ENCODE peak calls at places on chromosomes 7 and 10, in five cellular contexts. M, B, A, R and H are unnamed samples.

GRCh38 chr7:28904539-28905143 is 53.5 kb downstream of the TRIL start:
- DNase-seq in B (no peak), R (no peak), M (no peak), A (no peak), H (no peak)

GRCh38 chr7:5690931-5691461 is 90.5 kb downstream of the RNF216 start:
- DNase-seq in B (no peak), M (no peak), A (no peak), R (no peak), H (no peak)

GRCh38 chr7:143052041-143052440 is at the start of gene OR6V1:
- DNase-seq in M (no peak), R (no peak), B (no peak), A (no peak), H (no peak)

GRCh38 chr7:1883834-1884582 is 213.9 kb downstream of the ELFN1 start:
- DNase-seq in B (no peak), A (no peak), R (no peak), M (no peak), H (no peak)

GRCh38 chr7:6705959-6706665 is 635 bp downstream of the ZNF12 start:
- DNase-seq in A (peak; percentile 34), M (peak; percentile 5), B (peak; percentile 44), R (peak; percentile 36), H (peak; percentile 28)

GRCh38 chr7:106626376-106627293 is 34.3 kb downstream of the CCDC71L start:
- DNase-seq in R (no peak), B (no peak), M (no peak), A (peak; percentile 24), H (no peak)

GRCh38 chr7:37007319-37007718 is 283.0 kb upstream of the AOAH start:
- DNase-seq in B (no peak), M (no peak), A (no peak), R (no peak), H (no peak)

GRCh38 chr7:157668884-157669767 is 332.3 kb downstream of the DNAJB6 start:
- DNase-seq in M (no peak), A (no peak), B (no peak), R (no peak), H (no peak)

GRCh38 chr10:11293332-11293731 is 275.7 kb downstream of the CELF2 start:
- DNase-seq in M (no peak), R (no peak), A (no peak), B (no peak), H (no peak)

GRCh38 chr7:65509368-65510186 is 135.9 kb downstream of the ZNF92 start:
- DNase-seq in A (peak; percentile 22), R (no peak), M (no peak), B (peak; percentile 9), H (peak; percentile 25)

GRCh38 chr10:117723343-117723742 is 180.8 kb downstream of the EMX2 start:
- DNase-seq in B (no peak), A (no peak), M (no peak), R (no peak), H (no peak)

GRCh38 chr7:57415730-57416129 is 34.2 kb upstream of the ZNF716 start:
- DNase-seq in A (no peak), M (no peak), R (no peak), B (no peak), H (no peak)

GRCh38 chr7:127976056-127976455 is 55.2 kb downstream of the LRRC4 start:
- DNase-seq in B (peak; percentile 13), M (no peak), A (no peak), R (no peak), H (peak; percentile 75)

GRCh38 chr7:29807179-29807841 is 1.0 kb downstream of the WIPF3 start:
- DNase-seq in M (no peak), B (peak; percentile 41), A (no peak), R (no peak), H (peak; percentile 69)

GRCh38 chr7:86949052-86949778 is 110.2 kb downstream of the ELAPOR2 start:
- DNase-seq in R (no peak), A (no peak), M (no peak), B (no peak), H (no peak)

GRCh38 chr7:14403587-14403986 is 414.1 kb upstream of the ETV1 start:
- DNase-seq in M (no peak), R (peak; percentile 27), B (no peak), A (no peak), H (no peak)

GRCh38 chr10:103594326-103594725 is 100.8 kb downstream of the NEURL1 start:
- DNase-seq in A (no peak), M (no peak), R (no peak), B (no peak), H (no peak)

GRCh38 chr7:114937422-114937821 is 15.5 kb downstream of the MDFIC start:
- DNase-seq in M (no peak), B (no peak), R (no peak), A (no peak), H (no peak)

GRCh38 chr7:37901236-37901827 is 15.3 kb downstream of the SFRP4 start:
- DNase-seq in R (peak; percentile 52), M (no peak), B (no peak), A (peak; percentile 2), H (no peak)

GRCh38 chr10:91415816-91416215 is 5.7 kb downstream of the HECTD2 start:
- DNase-seq in B (no peak), M (no peak), R (no peak), A (no peak), H (no peak)

GRCh38 chr7:191105-192034 is 1.0 kb upstream of the FAM20C start:
- DNase-seq in M (no peak), A (no peak), R (peak; percentile 68), B (no peak), H (no peak)

GRCh38 chr10:77576633-77577032 is 61.0 kb downstream of the KCNMA1 start:
- DNase-seq in M (no peak), R (no peak), B (no peak), A (no peak), H (no peak)

GRCh38 chr10:125160856-125161569 is 650 bp upstream of the CTBP2 start:
- DNase-seq in M (no peak), R (peak; percentile 52), A (peak; percentile 72), B (peak; percentile 88), H (peak; percentile 63)

GRCh38 chr7:16795624-16796023 is 9.2 kb downstream of the AGR2 start:
- DNase-seq in A (peak; percentile 86), M (no peak), R (no peak), B (no peak), H (no peak)

GRCh38 chr7:11527707-11528106 is 304.3 kb downstream of the THSD7A start:
- DNase-seq in R (no peak), M (no peak), B (no peak), A (no peak), H (no peak)

GRCh38 chr10:95537543-95537930 is 23.6 kb downstream of the SORBS1 start:
- DNase-seq in B (no peak), R (no peak), M (no peak), A (no peak), H (no peak)

GRCh38 chr10:15737635-15738034 is 17.9 kb upstream of the ITGA8 start:
- DNase-seq in M (no peak), R (no peak), B (no peak), A (no peak), H (no peak)